ENCODE peak calls at places on chromosome 17, in five cellular contexts. One of them, this sample, is unnamed.

GRCh38 chr17:58079300-58080033 is 3.8 kb upstream of the DYNLL2 start:
- DNase-seq in OCI-LY7: no peak
- DNase-seq in foreskin fibroblast: no peak
- DNase-seq in GM23338: no peak
- DNase-seq in keratinocyte: no peak
- DNase-seq in this sample: no peak

GRCh38 chr17:4720787-4721186 is 10.4 kb downstream of the ARRB2 start:
- DNase-seq in OCI-LY7: no peak
- DNase-seq in foreskin fibroblast: no peak
- DNase-seq in GM23338: no peak
- DNase-seq in keratinocyte: no peak
- DNase-seq in this sample: no peak

GRCh38 chr17:49739662-49740271 is 24.2 kb downstream of the FAM117A start:
- DNase-seq in OCI-LY7: peak
- DNase-seq in foreskin fibroblast: peak
- DNase-seq in GM23338: no peak
- DNase-seq in keratinocyte: no peak
- DNase-seq in this sample: no peak

GRCh38 chr17:32927201-32927723 is 691 bp upstream of the TMEM98 start:
- DNase-seq in OCI-LY7: no peak
- DNase-seq in foreskin fibroblast: peak
- DNase-seq in GM23338: no peak
- DNase-seq in keratinocyte: no peak
- DNase-seq in this sample: no peak

GRCh38 chr17:41802961-41803682 is 8.6 kb downstream of the P3H4 start:
- DNase-seq in OCI-LY7: no peak
- DNase-seq in foreskin fibroblast: no peak
- DNase-seq in GM23338: peak
- DNase-seq in keratinocyte: no peak
- DNase-seq in this sample: no peak

GRCh38 chr17:71500761-71501555 is 619.9 kb upstream of the SOX9 start:
- DNase-seq in OCI-LY7: no peak
- DNase-seq in foreskin fibroblast: peak
- DNase-seq in GM23338: no peak
- DNase-seq in keratinocyte: no peak
- DNase-seq in this sample: no peak

GRCh38 chr17:35841505-35841904 is 27.2 kb downstream of the HEATR9 start:
- DNase-seq in OCI-LY7: no peak
- DNase-seq in foreskin fibroblast: peak
- DNase-seq in GM23338: no peak
- DNase-seq in keratinocyte: no peak
- DNase-seq in this sample: no peak

GRCh38 chr17:146983-147761 is 9.8 kb downstream of the SCGB1C2 start:
- DNase-seq in OCI-LY7: no peak
- DNase-seq in foreskin fibroblast: no peak
- DNase-seq in GM23338: no peak
- DNase-seq in keratinocyte: no peak
- DNase-seq in this sample: no peak

GRCh38 chr17:40548491-40548981 is 16.7 kb downstream of the CCR7 start:
- DNase-seq in OCI-LY7: no peak
- DNase-seq in foreskin fibroblast: no peak
- DNase-seq in GM23338: no peak
- DNase-seq in keratinocyte: no peak
- DNase-seq in this sample: no peak

GRCh38 chr17:34146440-34147043 is 108.5 kb upstream of the CCL2 start:
- DNase-seq in OCI-LY7: peak
- DNase-seq in foreskin fibroblast: no peak
- DNase-seq in GM23338: peak
- DNase-seq in keratinocyte: peak
- DNase-seq in this sample: no peak

GRCh38 chr17:59521465-59522126 is 43.8 kb upstream of the DHX40 start:
- DNase-seq in OCI-LY7: peak
- DNase-seq in foreskin fibroblast: peak
- DNase-seq in GM23338: peak
- DNase-seq in keratinocyte: no peak
- DNase-seq in this sample: peak

GRCh38 chr17:14886200-14886739 is 378.9 kb downstream of the PMP22 start:
- DNase-seq in OCI-LY7: peak
- DNase-seq in foreskin fibroblast: peak
- DNase-seq in GM23338: peak
- DNase-seq in keratinocyte: peak
- DNase-seq in this sample: no peak
- TF ChIP-seq CTCF in OCI-LY7: peak
- TF ChIP-seq CTCF in foreskin fibroblast: peak
- TF ChIP-seq CTCF in GM23338: peak
- TF ChIP-seq CTCF in keratinocyte: peak
- TF ChIP-seq CTCF in this sample: peak

GRCh38 chr17:61449707-61450640 is 2.2 kb upstream of the TBX4 start:
- DNase-seq in OCI-LY7: no peak
- DNase-seq in foreskin fibroblast: peak
- DNase-seq in GM23338: no peak
- DNase-seq in keratinocyte: no peak
- DNase-seq in this sample: no peak

GRCh38 chr17:61450641-61451537 is 1.3 kb upstream of the TBX4 start:
- DNase-seq in OCI-LY7: no peak
- DNase-seq in foreskin fibroblast: peak
- DNase-seq in GM23338: peak
- DNase-seq in keratinocyte: no peak
- DNase-seq in this sample: no peak

GRCh38 chr17:61453563-61453962 is 1.3 kb downstream of the TBX4 start:
- DNase-seq in OCI-LY7: no peak
- DNase-seq in foreskin fibroblast: peak
- DNase-seq in GM23338: no peak
- DNase-seq in keratinocyte: no peak
- DNase-seq in this sample: no peak

GRCh38 chr17:61452301-61453290 is at the start of gene TBX4:
- DNase-seq in OCI-LY7: no peak
- DNase-seq in foreskin fibroblast: peak
- DNase-seq in GM23338: peak
- DNase-seq in keratinocyte: no peak
- DNase-seq in this sample: no peak

DNA sequence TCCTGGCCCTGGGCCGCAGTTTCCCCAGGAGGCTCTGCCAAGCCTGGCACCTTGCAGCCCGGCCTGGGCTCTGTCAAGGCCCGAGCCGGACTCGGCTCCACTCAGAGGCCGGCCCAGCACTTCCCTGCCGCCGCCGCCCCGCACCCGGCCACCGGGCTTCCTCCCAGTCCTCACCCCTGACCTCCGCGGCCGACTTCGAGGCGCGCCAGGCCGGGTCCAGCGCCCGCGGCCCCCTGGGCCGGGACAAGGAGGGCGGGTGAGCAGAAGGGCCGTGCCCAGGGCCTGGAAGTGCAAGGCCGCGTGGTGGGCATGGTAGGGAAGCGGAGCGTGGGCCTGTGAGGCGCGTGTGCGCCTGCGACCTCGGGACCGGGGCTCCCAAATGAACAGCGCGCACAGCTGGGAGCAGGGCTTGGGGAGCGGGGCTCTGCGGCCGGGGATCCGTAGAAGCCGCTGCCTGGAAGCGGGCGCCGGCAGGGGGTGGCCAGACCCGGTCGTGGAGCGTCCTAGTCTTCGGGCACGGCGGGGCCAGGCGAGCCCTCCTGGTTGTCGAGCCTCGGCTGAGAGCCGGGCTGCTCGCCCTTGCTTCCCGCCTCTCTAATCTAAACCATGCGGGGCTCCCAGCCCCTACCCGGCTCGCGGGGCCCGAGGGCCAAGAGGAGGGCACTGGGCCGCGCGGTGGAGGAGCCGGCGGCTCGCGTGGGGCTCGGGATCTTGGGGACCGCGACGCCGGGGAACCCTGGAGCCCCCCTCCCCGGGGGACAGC is 503 bp upstream of the TBX4 start:
- DNase-seq in OCI-LY7: no peak
- DNase-seq in foreskin fibroblast: peak
- DNase-seq in GM23338: peak
- DNase-seq in keratinocyte: no peak
- DNase-seq in this sample: no peak
- H3K4me3 ChIP-seq in OCI-LY7: no peak
- H3K4me3 ChIP-seq in foreskin fibroblast: peak
- H3K4me3 ChIP-seq in GM23338: peak
- H3K4me3 ChIP-seq in keratinocyte: no peak
- H3K4me3 ChIP-seq in this sample: peak

GRCh38 chr17:2049333-2050245 is 5.3 kb upstream of the HIC1 start:
- DNase-seq in OCI-LY7: peak
- DNase-seq in foreskin fibroblast: peak
- DNase-seq in GM23338: peak
- DNase-seq in keratinocyte: no peak
- DNase-seq in this sample: no peak

GRCh38 chr17:2048805-2049204 is 6.1 kb upstream of the HIC1 start:
- DNase-seq in OCI-LY7: no peak
- DNase-seq in foreskin fibroblast: no peak
- DNase-seq in GM23338: no peak
- DNase-seq in keratinocyte: no peak
- DNase-seq in this sample: no peak

GRCh38 chr17:2050246-2050866 is 4.5 kb upstream of the HIC1 start:
- DNase-seq in OCI-LY7: peak
- DNase-seq in foreskin fibroblast: peak
- DNase-seq in GM23338: peak
- DNase-seq in keratinocyte: no peak
- DNase-seq in this sample: no peak

GRCh38 chr17:2051388-2052237 is 3.3 kb upstream of the HIC1 start:
- DNase-seq in OCI-LY7: no peak
- DNase-seq in foreskin fibroblast: no peak
- DNase-seq in GM23338: no peak
- DNase-seq in keratinocyte: no peak
- DNase-seq in this sample: no peak

GRCh38 chr17:2050871-2051387 is 4.0 kb upstream of the HIC1 start:
- DNase-seq in OCI-LY7: no peak
- DNase-seq in foreskin fibroblast: peak
- DNase-seq in GM23338: peak
- DNase-seq in keratinocyte: no peak
- DNase-seq in this sample: no peak
- TF ChIP-seq CTCF in OCI-LY7: no peak
- TF ChIP-seq CTCF in foreskin fibroblast: no peak
- TF ChIP-seq CTCF in GM23338: no peak
- TF ChIP-seq CTCF in keratinocyte: no peak
- TF ChIP-seq CTCF in this sample: no peak

GRCh38 chr17:73533127-73533526 is 111.1 kb downstream of the SDK2 start:
- DNase-seq in OCI-LY7: no peak
- DNase-seq in foreskin fibroblast: no peak
- DNase-seq in GM23338: no peak
- DNase-seq in keratinocyte: no peak
- DNase-seq in this sample: no peak

GRCh38 chr17:73533801-73534574 is 110.3 kb downstream of the SDK2 start:
- DNase-seq in OCI-LY7: no peak
- DNase-seq in foreskin fibroblast: no peak
- DNase-seq in GM23338: no peak
- DNase-seq in keratinocyte: no peak
- DNase-seq in this sample: no peak

GRCh38 chr17:73534575-73534940 is 109.7 kb downstream of the SDK2 start:
- DNase-seq in OCI-LY7: no peak
- DNase-seq in foreskin fibroblast: no peak
- DNase-seq in GM23338: no peak
- DNase-seq in keratinocyte: no peak
- DNase-seq in this sample: no peak

GRCh38 chr17:73531171-73531570 is 113.1 kb downstream of the SDK2 start:
- DNase-seq in OCI-LY7: no peak
- DNase-seq in foreskin fibroblast: no peak
- DNase-seq in GM23338: no peak
- DNase-seq in keratinocyte: no peak
- DNase-seq in this sample: no peak

DNA sequence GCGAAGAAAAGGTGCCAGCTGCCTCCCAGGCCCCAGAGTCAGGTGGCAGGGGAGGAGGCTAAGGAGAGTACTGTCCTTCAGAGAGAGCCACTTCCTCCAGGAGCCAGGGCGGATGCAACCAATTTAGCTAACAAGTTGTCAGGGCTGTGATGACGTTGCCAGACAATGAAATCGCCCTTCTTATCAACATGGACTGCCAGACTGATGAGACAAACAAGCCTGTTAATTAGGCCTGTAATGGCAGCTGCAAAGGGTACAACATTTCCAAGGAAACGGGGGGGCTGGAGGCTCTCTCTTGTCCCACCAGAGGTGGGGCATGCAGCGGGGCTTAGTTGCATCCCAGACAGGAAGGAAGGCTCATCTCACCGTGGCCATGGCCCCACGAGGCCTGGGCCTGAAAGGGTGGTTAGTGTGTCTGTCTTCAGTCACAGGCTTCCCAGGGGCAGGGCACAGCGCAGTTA is 111.8 kb downstream of the SDK2 start:
- DNase-seq in OCI-LY7: no peak
- DNase-seq in foreskin fibroblast: no peak
- DNase-seq in GM23338: no peak
- DNase-seq in keratinocyte: no peak
- DNase-seq in this sample: no peak
- H3K4me3 ChIP-seq in OCI-LY7: no peak
- H3K4me3 ChIP-seq in foreskin fibroblast: no peak
- H3K4me3 ChIP-seq in GM23338: no peak
- H3K4me3 ChIP-seq in keratinocyte: no peak
- H3K4me3 ChIP-seq in this sample: no peak

GRCh38 chr17:16938496-16939270 is 33.2 kb downstream of the TNFRSF13B start:
- DNase-seq in OCI-LY7: no peak
- DNase-seq in foreskin fibroblast: no peak
- DNase-seq in GM23338: no peak
- DNase-seq in keratinocyte: no peak
- DNase-seq in this sample: no peak
- TF ChIP-seq CTCF in OCI-LY7: no peak
- TF ChIP-seq CTCF in foreskin fibroblast: no peak
- TF ChIP-seq CTCF in GM23338: no peak
- TF ChIP-seq CTCF in keratinocyte: no peak
- TF ChIP-seq CTCF in this sample: no peak

GRCh38 chr17:64275016-64275415 is 12.0 kb upstream of the TEX2 start:
- DNase-seq in OCI-LY7: no peak
- DNase-seq in foreskin fibroblast: no peak
- DNase-seq in GM23338: no peak
- DNase-seq in keratinocyte: no peak
- DNase-seq in this sample: no peak

GRCh38 chr17:64269687-64270649 is 6.9 kb upstream of the TEX2 start:
- DNase-seq in OCI-LY7: no peak
- DNase-seq in foreskin fibroblast: no peak
- DNase-seq in GM23338: no peak
- DNase-seq in keratinocyte: no peak
- DNase-seq in this sample: no peak

GRCh38 chr17:64273006-64273405 is 9.9 kb upstream of the TEX2 start:
- DNase-seq in OCI-LY7: no peak
- DNase-seq in foreskin fibroblast: no peak
- DNase-seq in GM23338: no peak
- DNase-seq in keratinocyte: no peak
- DNase-seq in this sample: no peak

GRCh38 chr17:64264891-64265290 is 1.8 kb upstream of the TEX2 start:
- DNase-seq in OCI-LY7: no peak
- DNase-seq in foreskin fibroblast: peak
- DNase-seq in GM23338: no peak
- DNase-seq in keratinocyte: no peak
- DNase-seq in this sample: no peak

GRCh38 chr17:64270885-64271284 is 7.8 kb upstream of the TEX2 start:
- DNase-seq in OCI-LY7: peak
- DNase-seq in foreskin fibroblast: no peak
- DNase-seq in GM23338: no peak
- DNase-seq in keratinocyte: no peak
- DNase-seq in this sample: no peak
- H3K4me3 ChIP-seq in OCI-LY7: no peak
- H3K4me3 ChIP-seq in foreskin fibroblast: no peak
- H3K4me3 ChIP-seq in GM23338: no peak
- H3K4me3 ChIP-seq in keratinocyte: no peak
- H3K4me3 ChIP-seq in this sample: no peak

DNA sequence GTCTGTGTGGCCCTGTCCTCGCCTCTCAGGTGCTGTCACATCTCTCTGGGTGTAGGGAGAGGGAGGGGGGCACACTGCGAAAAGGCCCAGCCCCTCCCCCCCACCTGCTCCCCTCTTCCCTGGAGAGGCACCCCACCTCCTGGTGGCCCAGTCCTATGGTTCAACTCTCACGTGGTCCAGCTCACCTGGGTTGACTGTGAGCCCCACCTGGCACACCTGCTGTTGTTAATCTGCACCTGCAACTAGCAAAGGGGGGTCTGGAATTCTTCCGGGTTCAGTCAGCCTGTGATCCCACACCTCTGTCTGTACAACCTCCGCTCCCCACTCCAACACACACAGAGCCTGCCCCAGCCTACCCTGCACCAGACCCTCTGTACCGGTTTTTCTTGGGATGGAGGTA is 2.0 kb upstream of the SYNGR2 start:
- DNase-seq in OCI-LY7: no peak
- DNase-seq in foreskin fibroblast: no peak
- DNase-seq in GM23338: peak
- DNase-seq in keratinocyte: no peak
- DNase-seq in this sample: no peak
- TF ChIP-seq CTCF in OCI-LY7: no peak
- TF ChIP-seq CTCF in foreskin fibroblast: no peak
- TF ChIP-seq CTCF in GM23338: no peak
- TF ChIP-seq CTCF in keratinocyte: no peak
- TF ChIP-seq CTCF in this sample: no peak

This sample was measured in HFF-Myc.